ENCODE peak calls at places on chromosomes 12 and 14, in four cellular contexts. One of them, this sample, is unnamed.

GRCh38 chr12:127054531-127054930 is 1212.4 kb upstream of the TMEM132C start:
- DNase-seq in G401: no peak
- DNase-seq in activated T-helper 1 cell treated with Interleukin-2 at 50 U/mL for 16 hours: no peak
- DNase-seq in WTC11: no peak
- DNase-seq in this sample: peak

GRCh38 chr14:86022031-86022629 is 492.2 kb downstream of the FLRT2 start:
- DNase-seq in G401: no peak
- DNase-seq in activated T-helper 1 cell treated with Interleukin-2 at 50 U/mL for 16 hours: no peak
- DNase-seq in WTC11: no peak
- DNase-seq in this sample: no peak

GRCh38 chr12:67764946-67765619 is 116.5 kb downstream of the DYRK2 start:
- DNase-seq in G401: no peak
- DNase-seq in activated T-helper 1 cell treated with Interleukin-2 at 50 U/mL for 16 hours: no peak
- DNase-seq in WTC11: no peak
- DNase-seq in this sample: no peak

GRCh38 chr12:124917135-124917840 is 2.8 kb upstream of the UBC start:
- DNase-seq in G401: peak
- DNase-seq in activated T-helper 1 cell treated with Interleukin-2 at 50 U/mL for 16 hours: peak
- DNase-seq in WTC11: peak
- DNase-seq in this sample: peak

GRCh38 chr12:13896063-13896626 is 85.3 kb downstream of the GRIN2B start:
- DNase-seq in G401: no peak
- DNase-seq in activated T-helper 1 cell treated with Interleukin-2 at 50 U/mL for 16 hours: no peak
- DNase-seq in WTC11: no peak
- DNase-seq in this sample: no peak

GRCh38 chr14:65565948-65566347 is 153.4 kb downstream of the FUT8 start:
- DNase-seq in G401: peak
- DNase-seq in activated T-helper 1 cell treated with Interleukin-2 at 50 U/mL for 16 hours: no peak
- DNase-seq in WTC11: no peak
- DNase-seq in this sample: no peak

GRCh38 chr14:56650075-56650474 is 70.5 kb downstream of the TMEM260 start:
- DNase-seq in G401: peak
- DNase-seq in activated T-helper 1 cell treated with Interleukin-2 at 50 U/mL for 16 hours: no peak
- DNase-seq in WTC11: no peak
- DNase-seq in this sample: no peak

GRCh38 chr14:22099942-22100763 is 426.5 kb upstream of the OR4E1 start:
- DNase-seq in G401: peak
- DNase-seq in activated T-helper 1 cell treated with Interleukin-2 at 50 U/mL for 16 hours: peak
- DNase-seq in WTC11: peak
- DNase-seq in this sample: peak

GRCh38 chr14:59217011-59217410 is 28.5 kb downstream of the DAAM1 start:
- DNase-seq in G401: no peak
- DNase-seq in activated T-helper 1 cell treated with Interleukin-2 at 50 U/mL for 16 hours: no peak
- DNase-seq in WTC11: no peak
- DNase-seq in this sample: no peak

GRCh38 chr14:71474291-71474690 is 457.9 kb upstream of the RGS6 start:
- DNase-seq in G401: no peak
- DNase-seq in activated T-helper 1 cell treated with Interleukin-2 at 50 U/mL for 16 hours: no peak
- DNase-seq in WTC11: no peak
- DNase-seq in this sample: no peak

GRCh38 chr12:113136128-113136989 is 798 bp upstream of the RASAL1 start:
- DNase-seq in G401: no peak
- DNase-seq in activated T-helper 1 cell treated with Interleukin-2 at 50 U/mL for 16 hours: no peak
- DNase-seq in WTC11: peak
- DNase-seq in this sample: no peak

GRCh38 chr14:102686176-102686801 is 91.0 kb upstream of the TRAF3 start:
- DNase-seq in G401: no peak
- DNase-seq in activated T-helper 1 cell treated with Interleukin-2 at 50 U/mL for 16 hours: no peak
- DNase-seq in WTC11: no peak
- DNase-seq in this sample: no peak

GRCh38 chr14:68335312-68335711 is 457.6 kb downstream of the ZFP36L1 start:
- DNase-seq in G401: no peak
- DNase-seq in activated T-helper 1 cell treated with Interleukin-2 at 50 U/mL for 16 hours: no peak
- DNase-seq in WTC11: no peak
- DNase-seq in this sample: no peak

GRCh38 chr12:46982629-46983392 is 96.6 kb upstream of the PCED1B start:
- DNase-seq in G401: no peak
- DNase-seq in activated T-helper 1 cell treated with Interleukin-2 at 50 U/mL for 16 hours: no peak
- DNase-seq in WTC11: no peak
- DNase-seq in this sample: no peak

GRCh38 chr12:130839770-130840355 is 813 bp upstream of the STX2 start:
- DNase-seq in G401: no peak
- DNase-seq in activated T-helper 1 cell treated with Interleukin-2 at 50 U/mL for 16 hours: no peak
- DNase-seq in WTC11: no peak
- DNase-seq in this sample: no peak

GRCh38 chr12:62647586-62647985 is 181.0 kb downstream of the MON2 start:
- DNase-seq in G401: no peak
- DNase-seq in activated T-helper 1 cell treated with Interleukin-2 at 50 U/mL for 16 hours: no peak
- DNase-seq in WTC11: no peak
- DNase-seq in this sample: no peak

GRCh38 chr12:117010693-117011451 is 88.3 kb downstream of the TESC start:
- DNase-seq in G401: no peak
- DNase-seq in activated T-helper 1 cell treated with Interleukin-2 at 50 U/mL for 16 hours: no peak
- DNase-seq in WTC11: no peak
- DNase-seq in this sample: no peak

GRCh38 chr14:69460093-69460701 is 24.3 kb upstream of the PLEKHD1 start:
- DNase-seq in G401: peak
- DNase-seq in activated T-helper 1 cell treated with Interleukin-2 at 50 U/mL for 16 hours: peak
- DNase-seq in WTC11: peak
- DNase-seq in this sample: peak

GRCh38 chr14:94536836-94537235 is 24.4 kb upstream of the SERPINA4 start:
- DNase-seq in G401: no peak
- DNase-seq in activated T-helper 1 cell treated with Interleukin-2 at 50 U/mL for 16 hours: no peak
- DNase-seq in WTC11: no peak
- DNase-seq in this sample: no peak

GRCh38 chr12:9969673-9970072 is 1.5 kb upstream of the CLEC12A start:
- DNase-seq in G401: no peak
- DNase-seq in activated T-helper 1 cell treated with Interleukin-2 at 50 U/mL for 16 hours: no peak
- DNase-seq in WTC11: no peak
- DNase-seq in this sample: no peak

GRCh38 chr14:32319368-32320049 is 9.6 kb upstream of the AKAP6 start:
- DNase-seq in G401: no peak
- DNase-seq in activated T-helper 1 cell treated with Interleukin-2 at 50 U/mL for 16 hours: no peak
- DNase-seq in WTC11: no peak
- DNase-seq in this sample: no peak

GRCh38 chr12:51590347-51591019 is 550 bp upstream of the SCN8A start:
- DNase-seq in G401: peak
- DNase-seq in activated T-helper 1 cell treated with Interleukin-2 at 50 U/mL for 16 hours: peak
- DNase-seq in WTC11: peak
- DNase-seq in this sample: no peak

GRCh38 chr12:89943461-89943860 is 234.8 kb upstream of the ATP2B1 start:
- DNase-seq in G401: no peak
- DNase-seq in activated T-helper 1 cell treated with Interleukin-2 at 50 U/mL for 16 hours: no peak
- DNase-seq in WTC11: no peak
- DNase-seq in this sample: no peak

GRCh38 chr14:31777312-31777711 is 216.1 kb downstream of the NUBPL start:
- DNase-seq in G401: no peak
- DNase-seq in activated T-helper 1 cell treated with Interleukin-2 at 50 U/mL for 16 hours: no peak
- DNase-seq in WTC11: no peak
- DNase-seq in this sample: no peak

GRCh38 chr12:46915861-46916260 is 90.1 kb upstream of the SLC38A4 start:
- DNase-seq in G401: no peak
- DNase-seq in activated T-helper 1 cell treated with Interleukin-2 at 50 U/mL for 16 hours: no peak
- DNase-seq in WTC11: no peak
- DNase-seq in this sample: no peak

GRCh38 chr14:21095430-21096205 is 2.8 kb downstream of the ZNF219 start:
- DNase-seq in G401: peak
- DNase-seq in activated T-helper 1 cell treated with Interleukin-2 at 50 U/mL for 16 hours: no peak
- DNase-seq in WTC11: no peak
- DNase-seq in this sample: no peak

GRCh38 chr12:58176296-58176869 is 235.0 kb downstream of the ATP23 start:
- DNase-seq in G401: no peak
- DNase-seq in activated T-helper 1 cell treated with Interleukin-2 at 50 U/mL for 16 hours: no peak
- DNase-seq in WTC11: peak
- DNase-seq in this sample: peak

GRCh38 chr12:30847259-30847658 is 79.3 kb upstream of the TSPAN11 start:
- DNase-seq in G401: peak
- DNase-seq in activated T-helper 1 cell treated with Interleukin-2 at 50 U/mL for 16 hours: no peak
- DNase-seq in WTC11: no peak
- DNase-seq in this sample: no peak

GRCh38 chr14:69038449-69039286 is 59.6 kb upstream of the ACTN1 start:
- DNase-seq in G401: no peak
- DNase-seq in activated T-helper 1 cell treated with Interleukin-2 at 50 U/mL for 16 hours: no peak
- DNase-seq in WTC11: no peak
- DNase-seq in this sample: peak

GRCh38 chr12:76820888-76821482 is 57.1 kb downstream of the ZDHHC17 start:
- DNase-seq in G401: peak
- DNase-seq in activated T-helper 1 cell treated with Interleukin-2 at 50 U/mL for 16 hours: no peak
- DNase-seq in WTC11: peak
- DNase-seq in this sample: peak